ENCODE peak calls at places on chromosomes 2 and 18, in ten cellular contexts. P is activated T-helper 1 cell treated with anti-CD3 and anti-CD28 coated beads, Interleukin-2, amount 50 U/mL, for 16 hours; M is left ventricle myocardium inferior; V is EL; X is HTR-8/SVneo; B is T follicular helper cell; D is AG20443; H is astrocyte of the cerebellum; C is stimulated activated CD4-positive, alpha-beta T cell treated with anti-CD3 and anti-CD28 coated beads, Interleukin-15, amount 100 ng/mL, for 1 hour; G is activated T-cell treated with anti-CD3 and anti-CD28 coated beads, Interleukin-2, amount 50 U/mL, for 72 hours. F is an unnamed sample.

GRCh38 chr2:24819442-24820174 is 26.4 kb downstream of the CENPO start:
- DNase-seq in P (no peak), M (peak), V (no peak), X (no peak), B (no peak), D (no peak), H (no peak), C (no peak), G (no peak), F (no peak)

GRCh38 chr2:86249843-86250402 is 50.7 kb downstream of the MRPL35 start:
- DNase-seq in P (no peak), M (no peak), V (peak), X (no peak), B (no peak), D (no peak), H (no peak), C (no peak), G (no peak), F (no peak)

GRCh38 chr2:196563876-196564275 is 75.6 kb upstream of the CCDC150 start:
- DNase-seq in P (no peak), M (no peak), V (no peak), X (no peak), B (no peak), D (no peak), H (no peak), C (no peak), G (no peak), F (no peak)

GRCh38 chr18:47749195-47749973 is 181.1 kb downstream of the SMAD2 start:
- DNase-seq in P (peak), M (peak), V (peak), X (peak), B (peak), D (peak), H (no peak), C (peak), G (peak), F (peak)

GRCh38 chr2:237500681-237501424 is 13.8 kb downstream of the MLPH start:
- DNase-seq in P (no peak), M (no peak), V (peak), X (peak), B (no peak), D (peak), H (peak), C (no peak), G (no peak), F (peak)

GRCh38 chr18:50286391-50287027 is 983 bp downstream of the CXXC1 start:
- DNase-seq in P (no peak), M (no peak), V (peak), X (peak), B (no peak), D (peak), H (no peak), C (no peak), G (peak), F (no peak)

GRCh38 chr18:24090876-24091275 is 48.0 kb upstream of the CABYR start:
- DNase-seq in P (no peak), M (no peak), V (no peak), X (no peak), B (no peak), D (no peak), H (no peak), C (no peak), G (no peak), F (no peak)

GRCh38 chr2:39593439-39594393 is 72.0 kb upstream of the TMEM178A start:
- DNase-seq in P (no peak), M (no peak), V (peak), X (peak), B (no peak), D (peak), H (peak), C (no peak), G (peak), F (peak)

GRCh38 chr2:99488999-99489757 is 639 bp downstream of the REV1 start:
- DNase-seq in P (peak), M (peak), V (peak), X (peak), B (peak), D (peak), H (no peak), C (peak), G (peak), F (peak)

GRCh38 chr18:63159590-63159989 is 160.0 kb downstream of the BCL2 start:
- DNase-seq in P (no peak), M (no peak), V (no peak), X (no peak), B (no peak), D (no peak), H (no peak), C (no peak), G (peak), F (no peak)

GRCh38 chr18:56200381-56200831 is 438.0 kb downstream of the TXNL1 start:
- DNase-seq in P (no peak), M (no peak), V (peak), X (peak), B (no peak), D (peak), H (peak), C (no peak), G (no peak), F (peak)

GRCh38 chr2:113136828-113137775 is 9.7 kb downstream of the IL1RN start:
- DNase-seq in P (no peak), M (no peak), V (peak), X (peak), B (no peak), D (peak), H (peak), C (no peak), G (peak), F (peak)

GRCh38 chr2:10864888-10865551 is 46.7 kb upstream of the KCNF1 start:
- DNase-seq in P (no peak), M (no peak), V (no peak), X (no peak), B (peak), D (no peak), H (no peak), C (no peak), G (peak), F (no peak)

GRCh38 chr2:3986063-3986462 is 282.7 kb downstream of the DCDC2C start:
- DNase-seq in P (no peak), M (no peak), V (no peak), X (no peak), B (no peak), D (no peak), H (no peak), C (no peak), G (no peak), F (no peak)

GRCh38 chr2:71223767-71224333 is 3.1 kb downstream of the PAIP2B start:
- DNase-seq in P (no peak), M (peak), V (peak), X (peak), B (no peak), D (peak), H (no peak), C (no peak), G (peak), F (no peak)

GRCh38 chr2:1868683-1869141 is 124.4 kb upstream of the PXDN start:
- DNase-seq in P (no peak), M (no peak), V (no peak), X (no peak), B (no peak), D (no peak), H (no peak), C (no peak), G (no peak), F (no peak)

GRCh38 chr2:10892796-10893350 is 18.9 kb upstream of the KCNF1 start:
- DNase-seq in P (no peak), M (no peak), V (no peak), X (no peak), B (no peak), D (no peak), H (no peak), C (no peak), G (no peak), F (no peak)

GRCh38 chr2:102159295-102159694 is 16.7 kb downstream of the IL1R1 start:
- DNase-seq in P (no peak), M (no peak), V (peak), X (no peak), B (no peak), D (no peak), H (no peak), C (no peak), G (no peak), F (no peak)

GRCh38 chr18:74598350-74599001 is 806 bp downstream of the ZNF407 start:
- DNase-seq in P (peak), M (peak), V (peak), X (peak), B (peak), D (peak), H (no peak), C (peak), G (peak), F (peak)

GRCh38 chr2:180553094-180553715 is 427.2 kb upstream of the UBE2E3 start:
- DNase-seq in P (no peak), M (no peak), V (no peak), X (no peak), B (no peak), D (no peak), H (no peak), C (no peak), G (no peak), F (no peak)

GRCh38 chr2:75002007-75002406 is 43.6 kb downstream of the POLE4 start:
- DNase-seq in P (no peak), M (no peak), V (peak), X (peak), B (no peak), D (no peak), H (no peak), C (no peak), G (no peak), F (no peak)

F was measured in AG08396.